ENCODE peak calls at places on chromosomes 12 and 14, in five cellular contexts. G is HL-60, X is fibroblast of pulmonary artery, N is HFF-Myc, K is ovary. J is an unnamed sample.

GRCh38 chr12:34398706-34399630 is 376.7 kb downstream of the ALG10 start:
- DNase-seq in G (no peak), X (no peak), N (no peak), K (peak), J (no peak)

GRCh38 chr12:68335462-68335861 is 3.3 kb upstream of the MDM1 start:
- DNase-seq in G (no peak), X (no peak), N (no peak), K (no peak), J (no peak)

GRCh38 chr12:19439059-19440018 is at the start of gene AEBP2:
- DNase-seq in G (peak), X (peak), N (peak), K (peak), J (peak)

GRCh38 chr12:10211101-10211974 is 1.3 kb upstream of the GABARAPL1 start:
- DNase-seq in G (no peak), X (no peak), N (no peak), K (peak), J (no peak)

GRCh38 chr14:89616425-89617141 is 199.6 kb upstream of the FOXN3 start:
- DNase-seq in G (no peak), X (peak), N (peak), K (no peak), J (no peak)

GRCh38 chr12:67624355-67624754 is 24.2 kb upstream of the DYRK2 start:
- DNase-seq in G (no peak), X (no peak), N (no peak), K (no peak), J (no peak)

GRCh38 chr12:91913651-91914050 is 232.0 kb downstream of the BTG1 start:
- DNase-seq in G (no peak), X (no peak), N (no peak), K (no peak), J (no peak)

GRCh38 chr14:22801716-22802115 is 13.5 kb downstream of the SLC7A7 start:
- DNase-seq in G (no peak), X (no peak), N (no peak), K (no peak), J (no peak)

GRCh38 chr14:56996721-56997399 is 186.6 kb upstream of the OTX2 start:
- DNase-seq in G (no peak), X (no peak), N (no peak), K (no peak), J (no peak)

GRCh38 chr12:104709692-104710435 is 248.2 kb downstream of the SLC41A2 start:
- DNase-seq in G (no peak), X (no peak), N (no peak), K (no peak), J (no peak)

GRCh38 chr12:3905664-3906063 is 32.5 kb upstream of the PARP11 start:
- DNase-seq in G (no peak), X (no peak), N (no peak), K (no peak), J (no peak)

GRCh38 chr12:105418821-105419291 is 88.4 kb downstream of the C12orf75 start:
- DNase-seq in G (no peak), X (no peak), N (peak), K (no peak), J (no peak)

GRCh38 chr14:100610511-100611217 is 23.4 kb upstream of the BEGAIN start:
- DNase-seq in G (no peak), X (no peak), N (peak), K (no peak), J (no peak)

GRCh38 chr12:8680533-8680932 is 17.3 kb upstream of the RIMKLB start:
- DNase-seq in G (no peak), X (no peak), N (no peak), K (no peak), J (no peak)
- TF ChIP-seq CTCF in G (no peak), X (no peak), N (peak), K (no peak), J (no peak)

GRCh38 chr12:54390176-54390667 is 5.7 kb upstream of the ZNF385A start:
- DNase-seq in G (no peak), X (no peak), N (no peak), K (no peak), J (no peak)
- H3K4me3 ChIP-seq in G (no peak), X (no peak), N (no peak), K (no peak), J (peak)

GRCh38 chr14:29926701-29927595 is 699 bp downstream of the PRKD1 start:
- DNase-seq in G (no peak), X (peak), N (no peak), K (peak), J (no peak)
- TF ChIP-seq CTCF in G (no peak), X (no peak), N (no peak), K (no peak), J (peak)

GRCh38 chr12:113221997-113222729 is 899 bp downstream of the TPCN1 start:
- DNase-seq in G (no peak), X (no peak), N (no peak), K (no peak), J (no peak)
- H3K4me3 ChIP-seq in G (peak), X (peak), N (peak), K (peak), J (peak)

GRCh38 chr12:54213084-54213483 is 24.3 kb upstream of the SMUG1 start:
- DNase-seq in G (no peak), X (no peak), N (no peak), K (no peak), J (no peak)
- TF ChIP-seq CTCF in G (no peak), X (no peak), N (peak), K (no peak), J (peak)

DNA sequence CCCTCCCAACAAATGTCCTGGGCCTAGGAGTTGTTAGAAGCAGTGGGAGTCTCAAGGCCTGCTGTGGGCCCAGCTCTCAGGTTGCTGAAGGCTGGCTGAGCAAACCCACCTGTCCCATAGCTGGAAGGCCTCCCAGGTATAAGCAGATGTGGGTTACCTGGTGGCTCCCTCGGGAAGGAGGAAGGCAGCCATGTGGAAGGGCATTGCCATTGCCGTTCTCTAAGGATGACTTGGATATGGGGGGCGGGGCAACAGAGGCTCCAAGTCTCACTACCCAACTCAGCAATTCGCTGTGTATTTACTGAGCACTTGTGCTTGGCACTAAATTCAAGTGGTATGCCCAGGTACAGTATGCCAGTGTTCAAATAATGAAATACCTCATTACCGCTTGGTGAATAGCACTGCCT is 23.4 kb downstream of the HSPB8 start:
- DNase-seq in G (no peak), X (no peak), N (no peak), K (no peak), J (no peak)
- H3K4me3 ChIP-seq in G (no peak), X (no peak), N (no peak), K (no peak), J (no peak)